ENCODE peak calls at places on chromosomes 2 and 18, in nine cellular contexts. H, I, F, L, B, D, Y, N and S are unnamed samples.

GRCh38 chr2:38549851-38550250 is 52.9 kb downstream of the HNRNPLL start:
- DNase-seq in H (no peak), I (no peak), F (no peak), L (no peak), B (no peak), D (no peak), Y (no peak), N (no peak), S (no peak)

GRCh38 chr18:73232933-73233332 is 365.1 kb upstream of the NETO1 start:
- DNase-seq in H (no peak), I (no peak), F (no peak), L (no peak), B (no peak), D (no peak), Y (no peak), N (no peak), S (no peak)

GRCh38 chr2:213818436-213818835 is 534.2 kb downstream of the SPAG16 start:
- DNase-seq in H (no peak), I (no peak), F (no peak), L (no peak), B (no peak), D (no peak), Y (no peak), N (no peak), S (no peak)

GRCh38 chr18:21134895-21135294 is 23.3 kb upstream of the ROCK1 start:
- DNase-seq in H (no peak), I (no peak), F (no peak), L (peak; percentile 52), B (no peak), D (no peak), Y (no peak), N (no peak), S (peak; percentile 17)

GRCh38 chr18:33132657-33133056 is 307.9 kb downstream of the CCDC178 start:
- DNase-seq in H (no peak), I (no peak), F (no peak), L (no peak), B (no peak), D (no peak), Y (no peak), N (no peak), S (no peak)

GRCh38 chr2:279366-279765 is 8.5 kb downstream of the ALKAL2 start:
- DNase-seq in H (no peak), I (no peak), F (no peak), L (no peak), B (no peak), D (no peak), Y (no peak), N (no peak), S (no peak)

GRCh38 chr2:10800163-10800562 is 12.4 kb downstream of the PDIA6 start:
- DNase-seq in H (no peak), I (no peak), F (no peak), L (no peak), B (no peak), D (no peak), Y (no peak), N (no peak), S (no peak)

GRCh38 chr2:64105676-64106461 is 38.4 kb downstream of the PELI1 start:
- DNase-seq in H (no peak), I (no peak), F (no peak), L (no peak), B (no peak), D (no peak), Y (no peak), N (no peak), S (peak; percentile 77)

GRCh38 chr2:37871453-37872191 is 53.5 kb upstream of the RMDN2 start:
- DNase-seq in H (no peak), I (no peak), F (no peak), L (no peak), B (no peak), D (no peak), Y (peak; percentile 76), N (no peak), S (peak; percentile 50)

GRCh38 chr2:675982-676646 is 1.1 kb downstream of the TMEM18 start:
- DNase-seq in H (no peak), I (peak; percentile 79), F (no peak), L (no peak), B (peak; percentile 68), D (no peak), Y (peak; percentile 88), N (no peak), S (peak; percentile 90)

GRCh38 chr2:11835403-11835802 is 89.0 kb downstream of the LPIN1 start:
- DNase-seq in H (no peak), I (no peak), F (no peak), L (no peak), B (no peak), D (no peak), Y (peak; percentile 10), N (no peak), S (peak; percentile 9)

GRCh38 chr2:159856760-159857159 is 58.8 kb upstream of the CD302 start:
- DNase-seq in H (no peak), I (no peak), F (no peak), L (no peak), B (no peak), D (no peak), Y (no peak), N (no peak), S (no peak)